ENCODE peak calls at places on chromosomes 13 and 19, in six cellular contexts. R, C, F, J, P and B are unnamed samples.

GRCh38 chr13:95254341-95254740 is 46.9 kb downstream of the ABCC4 start:
- DNase-seq in F (no peak), J (peak), P (no peak), C (no peak), R (no peak), B (no peak)

GRCh38 chr13:63427170-63427569 is 2011.5 kb upstream of the PCDH20 start:
- DNase-seq in P (no peak), C (no peak), J (no peak), F (no peak), R (no peak), B (no peak)

GRCh38 chr13:91158015-91158390 is 189.5 kb upstream of the MIR17HG start:
- DNase-seq in R (no peak), F (no peak), J (no peak), C (no peak), P (no peak), B (no peak)

GRCh38 chr13:20136781-20137703 is 23.8 kb downstream of the GJA3 start:
- DNase-seq in P (peak), J (no peak), C (no peak), F (no peak), R (peak), B (no peak)

GRCh38 chr19:11769995-11770394 is 3.2 kb downstream of the ZNF441 start:
- DNase-seq in J (no peak), P (no peak), R (no peak), F (no peak), C (no peak), B (no peak)

GRCh38 chr13:20161275-20161950 is 561 bp upstream of the GJA3 start:
- DNase-seq in P (peak), F (no peak), C (no peak), R (no peak), J (no peak), B (no peak)

GRCh38 chr19:10118960-10119359 is 739 bp downstream of the EIF3G start:
- DNase-seq in P (no peak), J (no peak), F (no peak), C (no peak), R (no peak), B (no peak)

GRCh38 chr13:47798906-47799305 is 202.2 kb downstream of the SUCLA2 start:
- DNase-seq in R (no peak), P (no peak), C (no peak), F (no peak), J (peak), B (no peak)

GRCh38 chr19:14559916-14560775 is 11.7 kb downstream of the NDUFB7 start:
- DNase-seq in P (no peak), C (no peak), J (no peak), F (no peak), R (no peak), B (no peak)

GRCh38 chr13:108223850-108224503 is 5.8 kb downstream of the ABHD13 start:
- DNase-seq in P (no peak), F (no peak), C (no peak), R (no peak), J (no peak), B (no peak)

GRCh38 chr19:3533563-3534216 is 5.3 kb upstream of the TEKTIP1 start:
- DNase-seq in R (no peak), F (no peak), J (no peak), P (no peak), C (no peak), B (no peak)

GRCh38 chr19:41936961-41937360 is 8.7 kb upstream of the ERFL start:
- DNase-seq in P (no peak), J (no peak), F (no peak), C (no peak), R (no peak), B (no peak)

GRCh38 chr13:41061914-41062837 is 867 bp downstream of the WBP4 start:
- DNase-seq in P (no peak), R (no peak), C (no peak), J (peak), F (peak), B (peak)

GRCh38 chr19:4967738-4968461 is 1.0 kb upstream of the KDM4B start:
- DNase-seq in P (no peak), C (no peak), F (no peak), R (no peak), J (peak), B (no peak)

GRCh38 chr13:66635526-66635925 is 594.6 kb downstream of the PCDH9 start:
- DNase-seq in R (no peak), J (peak), P (no peak), C (no peak), F (no peak), B (peak)

GRCh38 chr13:90868321-90868920 is 479.1 kb upstream of the MIR17HG start:
- DNase-seq in C (no peak), J (peak), R (no peak), F (no peak), P (no peak), B (no peak)

GRCh38 chr13:39945226-39945625 is 289.8 kb downstream of the COG6 start:
- DNase-seq in C (no peak), J (no peak), R (no peak), P (no peak), F (no peak), B (no peak)

GRCh38 chr19:18742324-18742723 is 48.8 kb downstream of the COMP start:
- DNase-seq in F (no peak), C (no peak), P (no peak), R (no peak), J (no peak), B (no peak)

GRCh38 chr13:37136187-37136586 is 30.7 kb upstream of the CSNK1A1L start:
- DNase-seq in C (no peak), P (no peak), F (no peak), R (no peak), J (no peak), B (no peak)